ENCODE peak calls at places on chromosomes 1 and 21, in five cellular contexts. L is NCI-H1092, T is T-cell, G is NAMALWA, H is HFFc6. N is an unnamed sample.

GRCh38 chr1:97603218-97603617 is 317.6 kb downstream of the DPYD start:
- DNase-seq in L (no peak), T (no peak), G (no peak), H (no peak), N (peak; percentile 33)

GRCh38 chr1:44826375-44827196 is 16.5 kb downstream of the PTCH2 start:
- DNase-seq in L (no peak), T (no peak), G (no peak), H (no peak), N (no peak)

GRCh38 chr1:29801561-29801973 is 565.2 kb downstream of the PTPRU start:
- DNase-seq in L (no peak), T (no peak), G (no peak), H (no peak), N (no peak)

GRCh38 chr1:60504206-60504868 is 430.8 kb upstream of the C1orf87 start:
- DNase-seq in L (no peak), T (no peak), G (no peak), H (no peak), N (no peak)

GRCh38 chr1:156490401-156491032 is 10.1 kb downstream of the MEF2D start:
- DNase-seq in L (no peak), T (no peak), G (peak; percentile 38), H (no peak), N (peak; percentile 18)

GRCh38 chr21:28636988-28637691 is 355.5 kb downstream of the LTN1 start:
- DNase-seq in L (no peak), T (no peak), G (no peak), H (peak; percentile 92), N (no peak)

GRCh38 chr1:47992720-47993119 is 4.5 kb downstream of the TRABD2B start:
- DNase-seq in L (no peak), T (no peak), G (no peak), H (no peak), N (no peak)

GRCh38 chr1:184447651-184448185 is 60.9 kb downstream of the C1orf21 start:
- DNase-seq in L (no peak), T (no peak), G (no peak), H (no peak), N (no peak)

GRCh38 chr1:87594736-87595383 is 266.2 kb downstream of the LMO4 start:
- DNase-seq in L (no peak), T (no peak), G (no peak), H (no peak), N (no peak)

GRCh38 chr1:32128971-32129370 is 21.1 kb downstream of the KPNA6 start:
- DNase-seq in L (no peak), T (no peak), G (no peak), H (no peak), N (no peak)